ENCODE peak calls at places on chromosomes 13 and 19, in five cellular contexts. G is OCI-LY7, O is endodermal cell, Y is AG04450, C is aorta. P is an unnamed sample.

GRCh38 chr19:16896098-16896912 is 7.5 kb downstream of the F2RL3 start:
- DNase-seq in G (no peak), O (peak; percentile 85), Y (no peak), C (no peak), P (peak; percentile 87)

GRCh38 chr13:111239754-111240670 is 80.4 kb upstream of the TEX29 start:
- DNase-seq in G (no peak), O (no peak), Y (no peak), C (no peak), P (no peak)

GRCh38 chr13:26985285-26985878 is 186.2 kb downstream of the USP12 start:
- DNase-seq in G (peak; percentile 82), O (peak; percentile 88), Y (peak; percentile 54), C (no peak), P (no peak)

GRCh38 chr13:62910541-62910940 is 1494.9 kb upstream of the PCDH20 start:
- DNase-seq in G (no peak), O (no peak), Y (no peak), C (no peak), P (no peak)

GRCh38 chr13:114049026-114049425 is 75.2 kb upstream of the C13orf46 start:
- DNase-seq in G (peak; percentile 48), O (no peak), Y (no peak), C (no peak), P (no peak)

GRCh38 chr13:59856281-59856810 is 307.4 kb downstream of the DIAPH3 start:
- DNase-seq in G (no peak), O (no peak), Y (no peak), C (no peak), P (no peak)

GRCh38 chr13:74129500-74130144 is 4.6 kb downstream of the KLF12 start:
- DNase-seq in G (peak; percentile 43), O (no peak), Y (no peak), C (no peak), P (no peak)

GRCh38 chr13:45974500-45974899 is 78.0 kb downstream of the ZC3H13 start:
- DNase-seq in G (no peak), O (no peak), Y (no peak), C (no peak), P (no peak)

GRCh38 chr19:51294211-51294976 is 17.1 kb upstream of the IGLON5 start:
- DNase-seq in G (no peak), O (peak; percentile 81), Y (no peak), C (no peak), P (peak; percentile 69)

GRCh38 chr19:752652-753517 is 2.0 kb downstream of the MISP start:
- DNase-seq in G (no peak), O (no peak), Y (peak; percentile 69), C (peak; percentile 80), P (peak; percentile 86)

GRCh38 chr19:35350591-35350990 is 2.9 kb downstream of the FFAR1 start:
- DNase-seq in G (peak; percentile 66), O (peak; percentile 38), Y (no peak), C (peak; percentile 58), P (no peak)

GRCh38 chr13:108425056-108425455 is 155.5 kb downstream of the TNFSF13B start:
- DNase-seq in G (no peak), O (no peak), Y (no peak), C (no peak), P (no peak)

GRCh38 chr13:21833921-21834320 is 163.0 kb downstream of the FGF9 start:
- DNase-seq in G (no peak), O (no peak), Y (no peak), C (no peak), P (no peak)

GRCh38 chr19:29662604-29663404 is 2.5 kb upstream of the PLEKHF1 start:
- DNase-seq in G (no peak), O (no peak), Y (peak; percentile 85), C (peak; percentile 92), P (no peak)

GRCh38 chr19:49400034-49400433 is 12.0 kb downstream of the KASH5 start:
- DNase-seq in G (no peak), O (no peak), Y (no peak), C (no peak), P (no peak)

GRCh38 chr13:52348081-52348480 is 57.9 kb downstream of the THSD1 start:
- DNase-seq in G (no peak), O (no peak), Y (peak; percentile 57), C (no peak), P (no peak)

GRCh38 chr19:50357178-50358100 is 8.0 kb downstream of the NAPSA start:
- DNase-seq in G (peak; percentile 73), O (peak; percentile 93), Y (no peak), C (peak; percentile 91), P (peak; percentile 83)

GRCh38 chr13:97879646-97880297 is 73.7 kb upstream of the IPO5 start:
- DNase-seq in G (no peak), O (no peak), Y (peak; percentile 78), C (no peak), P (no peak)

GRCh38 chr13:106520205-106521004 is 15.1 kb downstream of the EFNB2 start:
- DNase-seq in G (no peak), O (no peak), Y (no peak), C (no peak), P (no peak)

DNA sequence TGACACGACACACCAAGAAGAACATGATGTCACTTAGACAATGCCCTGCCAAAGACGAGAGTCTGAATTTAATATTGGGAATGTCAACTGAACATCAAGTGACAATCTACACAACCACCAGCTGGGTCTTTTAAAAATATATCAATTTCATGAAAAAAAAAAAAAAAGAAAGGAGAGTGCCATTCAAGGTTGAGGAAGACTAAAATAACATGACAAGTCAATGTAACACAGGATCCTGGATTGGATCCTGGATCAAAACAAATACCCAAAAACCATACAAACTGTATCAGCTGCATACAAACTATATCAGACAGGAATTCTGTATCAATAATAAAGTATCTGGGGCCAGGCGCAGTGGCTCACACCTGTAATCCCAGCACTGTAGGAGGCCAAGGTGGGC is 4.7 kb downstream of the ZNF329 start:
- DNase-seq in G (no peak), O (no peak), Y (no peak), C (no peak), P (no peak)
- H3K9me3 ChIP-seq in G (peaks cover 24% of the 10 kb centered on the region), O (peaks cover 68% of the 10 kb centered on the region), Y (peaks cover 61% of the 10 kb centered on the region), C (peaks cover 13% of the 10 kb centered on the region), P (peaks cover 43% of the 10 kb centered on the region)

GRCh38 chr19:9485140-9485539 is 13.3 kb downstream of the ZNF560 start:
- DNase-seq in G (no peak), O (no peak), Y (no peak), C (no peak), P (no peak)

GRCh38 chr19:9487016-9487415 is 11.4 kb downstream of the ZNF560 start:
- DNase-seq in G (peak; percentile 2), O (no peak), Y (no peak), C (no peak), P (no peak)
- H3K9me3 ChIP-seq in G (peaks cover 23% of the 10 kb centered on the region), O (peaks cover 60% of the 10 kb centered on the region), Y (peaks cover 42% of the 10 kb centered on the region), C (peaks cover 11% of the 10 kb centered on the region), P (peaks cover 31% of the 10 kb centered on the region)

GRCh38 chr19:19719798-19720197 is 13.1 kb downstream of the ZNF14 start:
- DNase-seq in G (peak; percentile 44), O (no peak), Y (no peak), C (no peak), P (no peak)
- H3K9me3 ChIP-seq in G (peaks cover 71% of the 10 kb centered on the region), O (peaks cover 80% of the 10 kb centered on the region), Y (peaks cover 41% of the 10 kb centered on the region), C (peaks cover 19% of the 10 kb centered on the region), P (peaks cover 89% of the 10 kb centered on the region)

GRCh38 chr13:103388839-103389238 is 322.6 kb upstream of the SLC10A2 start:
- DNase-seq in G (no peak), O (no peak), Y (no peak), C (no peak), P (no peak)

GRCh38 chr13:103386341-103386740 is 320.1 kb upstream of the SLC10A2 start:
- DNase-seq in G (no peak), O (no peak), Y (no peak), C (no peak), P (no peak)
- H3K9me3 ChIP-seq in G (no peaks in the 10 kb centered on the region), O (peaks cover 17% of the 10 kb centered on the region), Y (peaks cover 14% of the 10 kb centered on the region), C (peaks cover 5% of the 10 kb centered on the region), P (no peaks in the 10 kb centered on the region)

DNA sequence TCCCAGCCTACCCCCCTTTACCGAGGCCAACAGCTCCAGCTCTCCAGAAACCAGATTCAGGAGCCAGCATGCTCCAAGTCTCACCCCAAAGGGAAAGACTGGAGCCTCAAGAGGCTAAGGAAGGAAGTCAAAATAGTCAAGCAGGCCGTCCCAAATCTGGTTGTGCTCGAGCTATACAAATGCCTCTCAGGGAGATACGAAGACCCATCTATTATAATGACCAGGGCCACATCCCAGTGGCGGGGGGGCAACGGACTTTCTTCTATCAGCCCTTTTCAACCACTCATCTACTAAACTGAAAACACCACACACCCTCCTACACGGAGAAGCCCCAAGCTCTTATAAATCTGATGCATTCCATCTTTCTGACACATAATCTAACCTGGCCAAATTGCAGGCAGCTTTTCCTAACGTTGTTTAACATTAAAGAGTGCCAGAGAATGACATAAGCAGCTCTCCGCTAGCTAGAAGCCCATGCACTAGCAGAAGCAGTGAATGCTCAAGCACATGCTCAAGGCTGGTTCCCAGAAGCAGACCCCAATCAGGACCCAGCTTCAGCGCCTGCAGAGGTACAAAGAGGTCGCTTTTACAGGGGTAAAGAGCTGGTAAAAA is 104.6 kb upstream of the ZNF98 start:
- DNase-seq in G (no peak), O (no peak), Y (no peak), C (no peak), P (no peak)
- H3K9me3 ChIP-seq in G (no peaks in the 10 kb centered on the region), O (peaks cover 76% of the 10 kb centered on the region), Y (peaks cover 32% of the 10 kb centered on the region), C (no peaks in the 10 kb centered on the region), P (no peaks in the 10 kb centered on the region)

DNA sequence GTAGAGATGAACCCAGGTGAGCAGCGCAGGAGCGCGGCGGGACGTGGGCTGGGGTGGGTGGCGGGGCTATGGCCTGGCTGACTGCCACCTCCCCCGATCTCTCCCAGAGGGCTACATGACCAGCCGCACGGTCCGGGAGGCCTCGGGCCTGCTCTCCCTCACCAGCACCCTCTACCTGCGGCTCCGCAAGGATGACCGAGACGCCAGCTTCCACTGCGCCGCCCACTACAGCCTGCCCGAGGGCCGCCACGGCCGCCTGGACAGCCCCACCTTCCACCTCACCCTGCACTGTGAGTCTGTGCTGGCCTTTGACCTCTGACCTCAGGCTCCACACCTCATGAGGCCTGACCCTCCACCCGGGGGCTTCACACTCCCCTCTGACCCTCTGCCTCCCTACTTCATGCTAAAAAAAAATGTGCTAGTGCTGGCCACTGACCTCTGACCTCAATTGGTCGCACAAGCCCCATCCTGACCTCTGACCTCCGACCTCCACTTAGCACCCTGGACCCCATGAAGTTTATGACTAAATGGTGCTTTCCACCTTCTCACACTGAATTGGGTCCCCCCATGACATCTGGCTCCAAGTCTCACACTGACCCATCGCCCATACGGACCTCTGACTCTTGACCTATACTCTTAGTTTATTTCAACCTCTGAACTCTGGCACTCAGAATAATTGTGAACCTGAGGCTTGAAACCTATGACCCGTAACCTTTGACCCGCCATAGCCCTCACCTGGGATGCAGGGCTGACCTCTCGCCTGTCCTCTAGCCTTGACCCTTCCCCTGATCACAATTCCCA is 4.6 kb downstream of the BCAM start:
- DNase-seq in G (no peak), O (peak; percentile 76), Y (no peak), C (no peak), P (peak; percentile 84)
- H3K9me3 ChIP-seq in G (no peaks in the 10 kb centered on the region), O (no peaks in the 10 kb centered on the region), Y (no peaks in the 10 kb centered on the region), C (no peaks in the 10 kb centered on the region), P (no peaks in the 10 kb centered on the region)

GRCh38 chr13:80131204-80131603 is 209.7 kb downstream of the SPRY2 start:
- DNase-seq in G (no peak), O (peak; percentile 77), Y (no peak), C (peak; percentile 83), P (peak; percentile 87)
- H3K9me3 ChIP-seq in G (no peaks in the 10 kb centered on the region), O (no peaks in the 10 kb centered on the region), Y (no peaks in the 10 kb centered on the region), C (no peaks in the 10 kb centered on the region), P (no peaks in the 10 kb centered on the region)

GRCh38 chr19:57927587-57927986 is 7.6 kb downstream of the ZNF418 start:
- DNase-seq in G (no peak), O (no peak), Y (no peak), C (no peak), P (no peak)
- H3K9me3 ChIP-seq in G (no peaks in the 10 kb centered on the region), O (peaks cover 83% of the 10 kb centered on the region), Y (peaks cover 86% of the 10 kb centered on the region), C (peaks cover 29% of the 10 kb centered on the region), P (peaks cover 83% of the 10 kb centered on the region)